ENCODE peak calls at places on chromosome 1, in seven cellular contexts. W is amygdala; U is ELR; D is mesothelial cell of epicardium; N is activated T-helper 1 cell treated with anti-CD3 and anti-CD28 coated beads, Interleukin-2, amount 50 U/mL, for 16 hours; F is NCI-H146; X is right cardiac atrium. H is an unnamed sample.

GRCh38 chr1:197149340-197149739 is 2.9 kb upstream of the ASPM start:
- DNase-seq in F (no peak), X (no peak), N (no peak), U (no peak), W (no peak), D (no peak), H (no peak)

GRCh38 chr1:227489572-227489971 is 73.8 kb upstream of the ZNF678 start:
- DNase-seq in U (no peak), F (peak), W (no peak), X (no peak), D (no peak), N (no peak), H (no peak)

GRCh38 chr1:13469343-13469742 is 44.5 kb downstream of the LRRC38 start:
- DNase-seq in U (no peak), F (no peak), D (no peak), X (no peak), W (no peak), N (no peak), H (no peak)

GRCh38 chr1:185373813-185374524 is 56.9 kb upstream of the IVNS1ABP start:
- DNase-seq in U (peak), X (no peak), F (no peak), W (no peak), N (no peak), D (no peak), H (no peak)

GRCh38 chr1:110596312-110596711 is 9.8 kb downstream of the KCNA2 start:
- DNase-seq in F (peak), X (no peak), N (no peak), W (no peak), D (no peak), U (no peak), H (no peak)

GRCh38 chr1:110606784-110607662 is 865 bp upstream of the KCNA2 start:
- DNase-seq in D (no peak), W (no peak), X (no peak), F (peak), N (no peak), U (no peak), H (no peak)

GRCh38 chr1:204817341-204817740 is 53.3 kb upstream of the NFASC start:
- DNase-seq in N (no peak), D (no peak), W (no peak), F (no peak), X (no peak), U (no peak), H (no peak)

GRCh38 chr1:239893127-239893731 is 198.5 kb upstream of the FMN2 start:
- DNase-seq in N (no peak), D (no peak), U (peak), W (no peak), X (no peak), F (no peak), H (no peak)

GRCh38 chr1:20255666-20256065 is 35.0 kb upstream of the VWA5B1 start:
- DNase-seq in N (no peak), D (no peak), F (no peak), W (no peak), U (peak), X (no peak), H (no peak)

GRCh38 chr1:170664828-170665617 is 1.1 kb downstream of the PRRX1 start:
- DNase-seq in U (peak), F (no peak), N (no peak), X (peak), W (no peak), D (no peak), H (no peak)

GRCh38 chr1:220954321-220954720 is 75.1 kb downstream of the HLX start:
- DNase-seq in X (no peak), N (no peak), D (no peak), F (no peak), U (no peak), W (no peak), H (no peak)

GRCh38 chr1:99943238-99943794 is 26.5 kb upstream of the SLC35A3 start:
- DNase-seq in N (no peak), F (no peak), X (no peak), W (no peak), D (no peak), U (no peak), H (no peak)

H was measured in central memory CD8-positive, alpha-beta T cell.